ENCODE peak calls at places on chromosomes 2 and 18, in eight cellular contexts. F, B, Q, E, T, L, W and A are unnamed samples.

GRCh38 chr2:172906401-172906811 is 169.2 kb upstream of the MAP3K20 start:
- DNase-seq in F (peak; percentile 47), B (no peak), Q (no peak), E (no peak), T (no peak), L (no peak), W (no peak), A (no peak)

GRCh38 chr2:85106489-85107180 is 26.6 kb upstream of the TCF7L1 start:
- DNase-seq in F (no peak), B (peak; percentile 70), Q (no peak), E (no peak), T (no peak), L (no peak), W (no peak), A (no peak)

GRCh38 chr2:236102971-236103370 is 65.2 kb downstream of the GBX2 start:
- DNase-seq in F (no peak), B (no peak), Q (no peak), E (no peak), T (no peak), L (no peak), W (no peak), A (no peak)

GRCh38 chr2:240522406-240522805 is 35.4 kb downstream of the ANKMY1 start:
- DNase-seq in F (no peak), B (no peak), Q (no peak), E (no peak), T (no peak), L (no peak), W (no peak), A (no peak)

GRCh38 chr2:148552675-148553331 is 91.7 kb upstream of the EPC2 start:
- DNase-seq in F (no peak), B (no peak), Q (no peak), E (no peak), T (no peak), L (no peak), W (peak; percentile 47), A (no peak)

GRCh38 chr2:85255813-85256581 is 71.8 kb downstream of the TGOLN2 start:
- DNase-seq in F (no peak), B (peak; percentile 61), Q (peak; percentile 68), E (no peak), T (no peak), L (peak; percentile 76), W (no peak), A (no peak)

GRCh38 chr2:216714412-216714775 is 19.0 kb upstream of the IGFBP5 start:
- DNase-seq in F (no peak), B (peak; percentile 60), Q (no peak), E (no peak), T (no peak), L (no peak), W (no peak), A (no peak)

GRCh38 chr2:25650249-25650648 is 23.1 kb downstream of the DTNB start:
- DNase-seq in F (no peak), B (no peak), Q (no peak), E (no peak), T (no peak), L (no peak), W (no peak), A (no peak)

GRCh38 chr18:45870419-45870818 is 44.9 kb downstream of the SIGLEC15 start:
- DNase-seq in F (no peak), B (no peak), Q (no peak), E (no peak), T (no peak), L (no peak), W (no peak), A (no peak)

GRCh38 chr18:45871655-45872054 is 46.2 kb downstream of the SIGLEC15 start:
- DNase-seq in F (no peak), B (peak; percentile 49), Q (no peak), E (no peak), T (no peak), L (no peak), W (no peak), A (no peak)

GRCh38 chr18:45877403-45877802 is 51.9 kb downstream of the SIGLEC15 start:
- DNase-seq in F (no peak), B (no peak), Q (no peak), E (no peak), T (no peak), L (no peak), W (no peak), A (no peak)

GRCh38 chr18:45876131-45876530 is 50.7 kb downstream of the SIGLEC15 start:
- DNase-seq in F (no peak), B (no peak), Q (no peak), E (no peak), T (no peak), L (no peak), W (no peak), A (no peak)

DNA sequence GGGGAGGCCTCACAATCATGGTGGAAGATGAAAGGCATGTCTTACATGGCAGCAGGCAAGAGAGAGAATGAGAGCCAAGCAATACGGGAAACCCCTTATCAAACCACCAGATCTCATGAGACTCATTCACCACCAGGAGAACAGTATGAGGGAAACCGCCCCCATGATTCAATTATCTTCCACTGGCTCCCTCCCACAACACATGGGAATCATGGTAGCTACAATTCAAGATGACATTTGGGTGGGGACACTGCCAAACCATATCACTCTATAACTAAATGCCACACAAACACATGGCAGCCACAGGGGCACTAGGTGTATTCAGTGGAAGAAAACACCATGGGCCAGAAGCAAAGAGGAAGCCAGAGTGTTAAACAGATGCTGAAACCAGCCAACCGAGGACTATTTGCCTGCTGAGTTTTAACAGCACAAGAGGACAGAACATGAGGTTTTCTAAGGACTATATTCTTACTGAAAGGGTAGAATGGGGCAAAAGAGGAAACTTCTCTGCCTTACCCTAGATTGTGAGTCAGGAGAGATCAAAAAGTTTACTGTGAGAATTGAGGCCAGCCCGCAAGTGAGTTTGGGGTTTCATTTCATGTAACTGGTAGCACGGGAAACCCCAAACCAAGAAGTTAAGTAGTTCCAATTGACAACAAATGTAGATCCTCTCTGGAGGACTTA is 49.2 kb downstream of the SIGLEC15 start:
- DNase-seq in F (no peak), B (peak; percentile 31), Q (no peak), E (no peak), T (no peak), L (no peak), W (peak; percentile 42), A (no peak)
- H3K27ac ChIP-seq in F (no peak overlapping the region), B (peak overlapping the region; percentile 6), Q (no peak overlapping the region), E (no peak overlapping the region), T (no peak overlapping the region), L (no peak overlapping the region), W (no peak overlapping the region), A (no peak overlapping the region)

DNA sequence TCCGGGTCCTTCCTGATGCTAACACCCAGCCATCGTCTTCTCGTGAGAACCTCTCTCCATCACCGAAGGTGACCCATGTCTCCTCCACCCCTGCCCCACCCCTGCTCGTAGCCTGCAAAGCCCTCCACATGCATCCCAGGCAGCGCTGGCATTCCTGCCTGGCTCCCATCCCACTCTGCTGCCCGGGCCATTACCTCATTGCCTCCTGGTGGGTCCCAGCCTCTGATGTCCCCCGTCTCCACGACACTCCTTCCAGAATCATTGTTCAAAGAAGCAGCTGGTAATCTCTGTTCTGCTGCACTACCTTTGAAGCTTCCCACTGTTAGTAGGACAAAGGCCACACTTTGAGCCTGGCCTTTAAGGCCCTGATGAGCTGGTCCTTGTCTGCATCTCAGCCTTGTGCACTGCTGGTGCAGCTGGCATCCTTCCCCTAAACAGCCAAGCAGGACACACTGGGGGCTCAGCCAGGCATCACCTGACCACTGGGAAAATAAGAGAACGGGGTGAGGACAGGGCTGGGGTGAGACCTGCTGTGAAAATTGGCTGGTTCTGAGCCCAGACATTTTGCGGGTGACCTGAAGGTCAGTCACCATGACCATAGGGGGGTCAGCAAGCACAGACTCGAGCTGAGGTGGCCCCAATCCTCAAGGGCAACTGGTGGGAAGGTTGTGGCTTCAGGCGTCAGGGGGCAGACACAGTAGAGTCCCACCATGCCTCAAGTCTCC is 145.0 kb upstream of the TWIST2 start:
- DNase-seq in F (peak; percentile 31), B (no peak), Q (no peak), E (no peak), T (no peak), L (peak; percentile 13), W (no peak), A (no peak)
- H3K27ac ChIP-seq in F (no peak overlapping the region), B (no peak overlapping the region), Q (no peak overlapping the region), E (no peak overlapping the region), T (no peak overlapping the region), L (no peak overlapping the region), W (no peak overlapping the region), A (no peak overlapping the region)

GRCh38 chr2:39515273-39515896 is 78.3 kb upstream of the MAP4K3 start:
- DNase-seq in F (no peak), B (no peak), Q (no peak), E (no peak), T (no peak), L (no peak), W (peak; percentile 57), A (no peak)

GRCh38 chr2:39517622-39518021 is 80.5 kb upstream of the MAP4K3 start:
- DNase-seq in F (no peak), B (no peak), Q (no peak), E (no peak), T (no peak), L (no peak), W (peak; percentile 60), A (no peak)

GRCh38 chr2:39517102-39517436 is 80.0 kb upstream of the MAP4K3 start:
- DNase-seq in F (no peak), B (no peak), Q (no peak), E (no peak), T (no peak), L (no peak), W (no peak), A (no peak)

GRCh38 chr2:39515897-39516346 is 78.8 kb upstream of the MAP4K3 start:
- DNase-seq in F (no peak), B (no peak), Q (no peak), E (no peak), T (no peak), L (no peak), W (no peak), A (no peak)

GRCh38 chr2:39516347-39517101 is 79.4 kb upstream of the MAP4K3 start:
- DNase-seq in F (peak; percentile 68), B (peak; percentile 49), Q (no peak), E (no peak), T (no peak), L (no peak), W (no peak), A (no peak)
- H3K27ac ChIP-seq in F (peak overlapping the region; percentile 90), B (no peak overlapping the region), Q (no peak overlapping the region), E (peak overlapping the region; percentile 11), T (no peak overlapping the region), L (no peak overlapping the region), W (no peak overlapping the region), A (peak overlapping the region; percentile 18)

GRCh38 chr2:11457935-11458334 is 8.0 kb downstream of the E2F6 start:
- DNase-seq in F (no peak), B (no peak), Q (no peak), E (no peak), T (no peak), L (no peak), W (no peak), A (no peak)

GRCh38 chr2:11454824-11455223 is 11.1 kb downstream of the E2F6 start:
- DNase-seq in F (no peak), B (no peak), Q (no peak), E (no peak), T (no peak), L (no peak), W (no peak), A (no peak)

GRCh38 chr2:11456251-11456650 is 9.7 kb downstream of the E2F6 start:
- DNase-seq in F (no peak), B (no peak), Q (no peak), E (no peak), T (no peak), L (no peak), W (no peak), A (no peak)

GRCh38 chr2:11459816-11460215 is 6.1 kb downstream of the E2F6 start:
- DNase-seq in F (no peak), B (no peak), Q (no peak), E (no peak), T (no peak), L (no peak), W (no peak), A (no peak)

GRCh38 chr2:11458753-11459152 is 7.2 kb downstream of the E2F6 start:
- DNase-seq in F (peak; percentile 15), B (no peak), Q (no peak), E (no peak), T (no peak), L (no peak), W (no peak), A (no peak)
- H3K27ac ChIP-seq in F (peak overlapping the region; percentile 67), B (no peak overlapping the region), Q (no peak overlapping the region), E (no peak overlapping the region), T (no peak overlapping the region), L (no peak overlapping the region), W (no peak overlapping the region), A (no peak overlapping the region)